ENCODE peak calls at places on chromosomes 4 and X, in five cellular contexts. K is colonic mucosa, L is astrocyte, I is fibroblast of lung, D is heart right ventricle. Z is an unnamed sample. For H3K9me3, the result is how much of the 10 kb centered on the place peaks cover.

GRCh38 chr4:82643994-82644730 is 82.4 kb upstream of the TMEM150C start:
- DNase-seq in L (peak), K (no peak), I (no peak), D (no peak), Z (no peak)

GRCh38 chrX:67604979-67605703 is 61.3 kb downstream of the AR start:
- DNase-seq in D (no peak), I (peak), K (no peak), L (peak), Z (no peak)

GRCh38 chr4:158013858-158014257 is 159.0 kb downstream of the GASK1B start:
- DNase-seq in D (no peak), K (no peak), L (peak), I (peak), Z (no peak)

GRCh38 chr4:168451744-168452394 is 28.4 kb downstream of the DDX60L start:
- DNase-seq in L (peak), I (peak), D (no peak), K (no peak), Z (no peak)

GRCh38 chr4:158884280-158884679 is 115.5 kb downstream of the FNIP2 start:
- DNase-seq in L (peak), I (no peak), K (no peak), D (peak), Z (no peak)

GRCh38 chr4:14149469-14150030 is 522.0 kb upstream of the BOD1L1 start:
- DNase-seq in I (peak), K (no peak), L (no peak), D (no peak), Z (no peak)

GRCh38 chrX:74453178-74453577 is 31.9 kb downstream of the SLC16A2 start:
- DNase-seq in L (no peak), I (no peak), D (no peak), K (no peak), Z (no peak)

GRCh38 chrX:110286126-110286525 is 31.8 kb downstream of the AMMECR1 start:
- DNase-seq in D (no peak), I (peak), K (no peak), L (peak), Z (no peak)

GRCh38 chr4:81165853-81166430 is 49.1 kb downstream of the PRKG2 start:
- DNase-seq in K (no peak), L (no peak), I (peak), D (no peak), Z (no peak)

GRCh38 chr4:182465979-182466378 is 222.8 kb downstream of the TENM3 start:
- DNase-seq in L (no peak), D (no peak), K (no peak), I (no peak), Z (no peak)

GRCh38 chrX:101397779-101398178 is 7.0 kb downstream of the RPL36A start:
- DNase-seq in I (peak), L (peak), D (no peak), K (no peak), Z (no peak)

GRCh38 chr4:176433983-176434382 is 114.2 kb downstream of the SPCS3 start:
- DNase-seq in D (no peak), K (no peak), I (no peak), L (peak), Z (no peak)

GRCh38 chr4:10611673-10612072 is 72.9 kb downstream of the CLNK start:
- DNase-seq in L (peak), I (peak), D (no peak), K (no peak), Z (no peak)

GRCh38 chrX:81868979-81869378 is 667.1 kb downstream of the SH3BGRL start:
- DNase-seq in I (no peak), K (no peak), L (no peak), D (no peak), Z (no peak)

GRCh38 chr4:99853993-99854392 is 37.4 kb downstream of the DAPP1 start:
- DNase-seq in D (no peak), I (no peak), L (no peak), K (no peak), Z (no peak)

GRCh38 chr4:184316821-184317220 is 99.1 kb upstream of the ENPP6 start:
- DNase-seq in I (no peak), K (peak), D (no peak), L (no peak), Z (no peak)

GRCh38 chr4:183260491-183261151 is 59.5 kb downstream of the CLDN22 start:
- DNase-seq in I (no peak), L (no peak), K (peak), D (no peak), Z (no peak)

GRCh38 chr4:153332936-153333335 is 11.6 kb upstream of the MND1 start:
- DNase-seq in I (no peak), L (no peak), K (no peak), D (no peak), Z (no peak)

GRCh38 chr4:6391186-6391851 is 81.1 kb downstream of the PPP2R2C start:
- DNase-seq in K (no peak), L (no peak), D (no peak), I (no peak), Z (no peak)

GRCh38 chr4:33493231-33493630 is 2751.1 kb downstream of the ARAP2 start:
- DNase-seq in D (no peak), K (no peak), I (no peak), L (no peak), Z (no peak)

GRCh38 chrX:7515681-7516413 is 327.1 kb upstream of the VCX start:
- DNase-seq in D (no peak), K (no peak), L (no peak), I (no peak), Z (no peak)

GRCh38 chr4:63308702-63309101 is 1100.5 kb downstream of the TECRL start:
- DNase-seq in D (no peak), K (no peak), I (no peak), L (no peak), Z (no peak)

GRCh38 chrX:31166832-31167231 is 95.0 kb upstream of the FTHL17 start:
- DNase-seq in L (no peak), I (no peak), D (no peak), K (no peak), Z (no peak)

GRCh38 chrX:110853610-110854009 is 58.0 kb upstream of the CHRDL1 start:
- DNase-seq in L (peak), I (peak), D (no peak), K (no peak), Z (no peak)

GRCh38 chrX:55119271-55119670 is 30.5 kb downstream of the PAGE2 start:
- DNase-seq in I (no peak), D (no peak), L (no peak), K (no peak), Z (no peak)

GRCh38 chrX:55120767-55121358 is 32.0 kb downstream of the PAGE2 start:
- DNase-seq in L (peak), K (no peak), I (no peak), D (no peak), Z (no peak)

GRCh38 chrX:55119712-55120111 is 30.9 kb downstream of the PAGE2 start:
- DNase-seq in K (no peak), L (no peak), D (no peak), I (peak), Z (no peak)

GRCh38 chrX:55118574-55118973 is 29.8 kb downstream of the PAGE2 start:
- DNase-seq in L (no peak), I (no peak), K (no peak), D (no peak), Z (no peak)
- H3K9me3 ChIP-seq in L (under half), I (under half), K (under half), D (under half), Z (under half)

GRCh38 chr4:95158045-95158444 is 390.7 kb downstream of the UNC5C start:
- DNase-seq in D (no peak), L (no peak), I (no peak), K (no peak), Z (no peak)
- H3K27ac ChIP-seq in D (no peak), L (no peak), I (no peak), K (no peak), Z (no peak)

DNA sequence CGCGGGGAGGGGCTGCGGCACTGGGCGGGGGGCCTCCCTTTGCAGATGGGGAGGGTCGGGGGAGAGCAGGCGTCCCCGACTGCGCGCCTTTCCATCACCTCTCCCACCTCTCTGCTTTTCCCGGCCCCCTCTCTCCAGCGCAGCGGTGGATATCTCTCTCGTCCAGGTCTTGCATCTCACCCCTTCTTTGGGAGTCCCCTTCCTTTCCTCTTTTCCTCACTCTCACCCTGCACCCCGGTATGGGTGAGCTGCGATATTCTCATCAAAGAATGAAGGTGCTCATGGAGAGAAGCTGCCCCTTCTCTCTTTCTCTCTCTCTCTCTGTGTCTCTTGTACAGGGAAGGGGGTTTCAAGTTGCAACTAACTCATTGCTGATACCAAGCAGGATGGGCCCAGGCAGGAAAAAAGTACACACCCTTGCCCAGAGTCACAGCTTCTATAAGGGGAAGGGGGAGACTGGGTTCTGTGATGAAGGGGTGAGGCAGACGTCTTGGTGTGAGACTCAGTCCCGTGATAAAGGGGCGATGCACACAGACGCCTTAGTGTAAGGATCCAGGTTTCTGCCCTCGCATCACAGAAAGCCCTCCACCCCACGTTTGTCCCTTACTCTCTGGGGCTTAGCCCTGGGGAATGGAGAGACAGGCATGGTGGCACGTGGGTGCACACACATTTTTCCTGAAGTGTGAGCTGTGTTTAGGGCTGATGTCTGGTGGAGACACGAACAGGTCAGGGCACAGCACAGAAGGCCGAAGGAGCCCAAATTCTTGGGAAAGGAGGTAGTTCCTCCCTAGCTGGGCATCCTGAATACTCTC is 84.1 kb upstream of the DHRSX start:
- DNase-seq in I (no peak), L (no peak), K (no peak), D (no peak), Z (no peak)
- H3K4me3 ChIP-seq in I (no peak), L (no peak), K (no peak), D (no peak), Z (no peak)

GRCh38 chr4:30116401-30116800 is 603.8 kb upstream of the PCDH7 start:
- DNase-seq in L (no peak), I (no peak), D (no peak), K (no peak), Z (no peak)
- H3K9me3 ChIP-seq in L (under half), I (under half), D (under half), K (under half), Z (under half)

Z was measured in thoracic aorta.